ENCODE peak calls at places on chromosomes 7 and 10, in five cellular contexts. T is breast epithelium, S is adrenal gland, M is transverse colon, E is thyroid gland. J is an unnamed sample.

GRCh38 chr10:17512341-17513001 is 58.1 kb upstream of the ST8SIA6 start:
- DNase-seq in M (peak), T (no peak), E (no peak), S (peak), J (peak)

GRCh38 chr7:74655785-74656420 is 1.6 kb upstream of the GTF2I start:
- DNase-seq in S (no peak), M (no peak), T (peak), E (no peak), J (no peak)

GRCh38 chr10:33612551-33612950 is 278.1 kb upstream of the NRP1 start:
- DNase-seq in E (no peak), M (no peak), S (no peak), T (no peak), J (no peak)

GRCh38 chr7:121610243-121610642 is 214.1 kb upstream of the FAM3C start:
- DNase-seq in T (no peak), M (no peak), E (no peak), S (no peak), J (no peak)

GRCh38 chr10:76868088-76868949 is 769.3 kb downstream of the KCNMA1 start:
- DNase-seq in E (no peak), S (no peak), M (no peak), T (no peak), J (no peak)

GRCh38 chr10:75910032-75910431 is 478.6 kb downstream of the LRMDA start:
- DNase-seq in S (no peak), T (no peak), M (no peak), E (no peak), J (no peak)

GRCh38 chr7:40598915-40599314 is 464.1 kb downstream of the SUGCT start:
- DNase-seq in M (no peak), E (no peak), T (no peak), S (no peak), J (no peak)

GRCh38 chr10:115706482-115707076 is 566.4 kb downstream of the GFRA1 start:
- DNase-seq in E (no peak), S (no peak), T (no peak), M (no peak), J (no peak)

GRCh38 chr10:490891-491571 is 198.4 kb downstream of the DIP2C start:
- DNase-seq in S (peak), T (no peak), E (no peak), M (peak), J (peak)

GRCh38 chr10:121497513-121497912 is 100.7 kb downstream of the FGFR2 start:
- DNase-seq in S (no peak), M (peak), T (no peak), E (no peak), J (no peak)

GRCh38 chr7:138429577-138430250 is 30.3 kb upstream of the TRIM24 start:
- DNase-seq in S (no peak), T (no peak), M (no peak), E (no peak), J (no peak)

GRCh38 chr10:68598978-68599753 is 39.0 kb downstream of the TET1 start:
- DNase-seq in M (peak), S (peak), T (peak), E (peak), J (peak)
- H3K27ac ChIP-seq in M (peak), S (peak), T (peak), E (peak), J (peak)

DNA sequence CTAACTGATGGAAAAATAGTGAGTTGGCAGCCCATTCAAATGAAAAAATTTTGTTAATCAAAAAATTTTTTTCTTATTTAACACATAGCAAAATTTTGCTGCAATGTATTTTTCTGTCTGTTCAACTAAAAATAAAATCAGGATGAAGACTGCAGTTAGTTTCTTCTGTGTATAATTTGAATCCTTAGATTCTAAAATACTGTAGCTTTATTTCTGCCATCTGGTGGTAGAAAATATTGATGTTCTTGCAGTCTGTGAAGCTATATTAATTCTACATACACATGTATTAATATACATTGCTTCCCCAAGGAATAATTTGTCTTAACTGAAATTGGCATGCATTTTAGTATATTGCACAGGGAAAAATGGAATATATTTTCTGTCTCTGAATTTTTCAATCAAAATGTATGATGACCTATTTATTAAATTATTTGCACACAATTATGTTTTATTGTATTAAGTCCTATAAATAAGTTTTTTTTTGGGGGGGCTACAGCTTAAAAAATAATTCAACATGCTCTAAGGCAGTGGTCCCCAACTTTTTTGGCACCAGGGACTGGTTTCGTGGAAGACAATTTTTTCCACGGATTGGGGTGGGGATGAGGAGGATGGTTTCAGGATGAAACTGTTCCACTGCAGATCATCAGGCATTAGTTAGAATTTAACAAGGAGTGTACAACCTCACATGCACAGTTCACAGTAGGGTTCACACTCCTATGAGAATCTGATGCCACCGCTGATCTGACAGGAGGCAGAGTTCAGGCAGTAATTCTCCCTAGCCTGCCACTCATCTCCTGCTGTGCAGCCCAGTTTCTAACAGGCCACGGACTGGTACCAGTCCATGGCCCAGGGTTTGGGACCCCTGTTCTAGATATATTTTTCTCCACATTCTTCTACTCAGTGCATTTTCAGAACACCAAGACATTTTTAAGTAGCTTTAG is 119.4 kb downstream of the GNAT3 start:
- DNase-seq in E (no peak), M (no peak), T (no peak), S (no peak), J (no peak)
- TF ChIP-seq CTCF in E (peak), M (peak), T (peak), S (peak), J (peak)

GRCh38 chr7:1099154-1099542 is 11.2 kb downstream of the GPER1 start:
- DNase-seq in S (no peak), M (no peak), T (no peak), E (no peak), J (no peak)

GRCh38 chr7:1099637-1100036 is 11.7 kb downstream of the GPER1 start:
- DNase-seq in M (no peak), S (no peak), T (no peak), E (no peak), J (no peak)

GRCh38 chr7:1100886-1101579 is 13.1 kb downstream of the GPER1 start:
- DNase-seq in S (no peak), M (no peak), E (no peak), T (no peak), J (no peak)

GRCh38 chr7:1101580-1102431 is 13.9 kb downstream of the GPER1 start:
- DNase-seq in M (no peak), S (no peak), T (no peak), E (peak), J (no peak)

DNA sequence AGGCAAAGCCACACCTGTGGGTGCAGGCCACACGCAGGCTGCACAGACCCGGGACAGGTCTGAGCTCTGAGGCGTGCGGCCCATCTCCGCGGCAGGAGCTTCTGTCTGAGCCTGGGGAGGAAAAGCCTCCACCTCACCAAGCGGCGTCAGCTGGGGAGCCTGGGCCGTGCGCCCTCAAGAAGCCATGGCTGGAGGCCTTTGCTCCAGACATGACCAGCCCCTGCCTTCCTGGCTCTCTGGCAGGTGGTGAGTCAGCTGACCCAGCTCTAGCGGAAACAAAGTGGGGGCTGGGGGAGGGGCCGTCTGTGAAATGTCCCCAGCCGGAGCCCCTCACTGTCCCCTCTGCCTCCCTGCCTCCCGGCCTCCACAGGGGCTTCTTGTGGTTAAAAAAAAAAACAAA is 12.5 kb downstream of the GPER1 start:
- DNase-seq in M (no peak), T (no peak), S (no peak), E (no peak), J (no peak)
- TF ChIP-seq POLR2A in M (no peak), T (no peak), S (no peak), E (no peak), J (no peak)

DNA sequence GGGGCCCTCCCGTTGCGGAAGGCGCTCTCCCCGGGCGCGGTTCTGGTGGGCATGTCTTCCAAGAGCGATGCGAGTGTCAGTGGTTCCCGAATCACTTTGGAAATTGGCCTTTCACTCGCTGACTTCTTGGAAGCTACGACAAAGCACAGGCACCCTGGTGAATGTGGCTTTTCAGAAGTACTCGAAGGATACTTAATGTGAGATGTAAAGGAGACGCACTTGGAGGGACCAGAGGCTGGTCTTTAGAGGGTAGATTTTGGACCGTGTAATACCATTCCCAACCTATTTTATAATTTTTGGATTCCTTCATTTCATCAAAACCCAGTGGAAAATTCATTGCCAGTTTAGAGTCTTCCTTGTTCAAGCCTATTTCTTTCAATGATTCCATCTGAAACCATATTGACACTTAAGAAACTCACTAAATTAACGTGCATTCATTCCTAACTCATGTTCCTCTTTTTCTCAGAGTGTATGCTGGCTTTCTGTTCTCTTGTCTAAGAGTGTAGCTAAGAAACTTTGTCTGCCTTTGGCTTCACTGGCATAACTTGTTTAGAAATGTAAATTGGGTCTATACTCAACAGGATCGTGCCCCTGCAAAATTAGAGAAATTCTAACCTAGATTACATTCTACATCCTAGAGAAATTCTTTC is 628 bp upstream of the COPG2 start:
- DNase-seq in T (no peak), M (no peak), S (no peak), E (no peak), J (no peak)
- H3K27ac ChIP-seq in T (peak), M (peak), S (peak), E (peak), J (peak)

GRCh38 chr10:59290448-59290847 is 71.9 kb downstream of the FAM13C start:
- DNase-seq in T (no peak), E (no peak), S (no peak), M (no peak), J (no peak)
- TF ChIP-seq CTCF in T (no peak), E (no peak), S (no peak), M (no peak), J (no peak)

DNA sequence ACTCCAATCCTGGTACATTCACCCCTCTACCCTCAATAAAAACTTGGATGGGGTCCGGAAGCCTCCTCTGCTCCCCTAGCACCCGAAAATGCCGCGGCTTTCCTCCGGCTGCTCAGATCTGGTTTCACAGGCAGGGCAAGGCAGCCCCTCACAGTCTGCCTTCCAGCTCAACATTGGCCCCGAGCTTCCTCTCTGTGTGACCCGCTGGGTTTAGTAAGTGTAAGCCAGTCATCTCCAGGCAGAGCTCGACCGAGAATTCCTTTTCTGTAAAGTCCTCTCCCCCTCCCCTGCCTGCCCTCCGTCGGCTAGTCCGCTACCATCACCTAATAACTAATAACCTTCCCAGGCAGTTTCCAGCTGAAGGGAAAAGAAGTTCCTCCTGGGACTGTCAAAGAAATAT is 3.4 kb downstream of the INHBA start:
- DNase-seq in T (no peak), M (no peak), E (peak), S (peak), J (peak)
- TF ChIP-seq POLR2A in T (no peak), M (no peak), E (no peak), S (no peak), J (no peak)

DNA sequence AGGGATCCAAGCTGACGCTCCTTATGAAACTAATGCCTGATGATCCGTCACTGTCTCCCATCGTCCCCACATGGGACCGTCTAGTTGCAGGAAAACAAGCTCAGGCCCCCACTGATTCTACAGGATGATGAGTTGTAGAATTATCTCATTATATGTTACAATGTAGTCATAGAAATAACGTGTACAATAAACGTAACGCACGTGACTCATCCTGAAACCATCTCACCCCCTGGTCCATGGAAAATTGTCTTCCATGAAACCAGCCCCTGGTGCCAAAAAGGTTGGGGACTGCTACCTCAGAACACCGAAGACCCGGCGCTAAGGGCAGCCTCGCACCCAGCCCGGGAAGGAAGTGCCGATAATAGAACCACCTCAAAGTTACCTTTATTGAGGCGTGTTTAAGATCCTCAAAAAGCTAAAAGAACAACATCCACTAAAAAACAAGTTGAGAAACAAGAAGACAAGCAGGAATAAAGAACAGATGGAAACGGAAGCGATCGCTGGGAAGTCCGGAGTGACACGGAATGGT is 50.0 kb upstream of the PRKAR1B start:
- DNase-seq in E (no peak), M (no peak), T (no peak), S (no peak), J (no peak)
- H3K27ac ChIP-seq in E (no peak), M (no peak), T (no peak), S (no peak), J (no peak)

J was measured in uterus.